ENCODE peak calls at places on chromosomes 7 and 10, in four cellular contexts. N, Y, M and J are unnamed samples.

GRCh38 chr10:60778978-60779668 is 845 bp downstream of the CDK1 start:
- DNase-seq in N (no peak), Y (no peak), M (no peak), J (no peak)

GRCh38 chr10:75236178-75236825 is 545 bp upstream of the COMTD1 start:
- DNase-seq in N (no peak), Y (no peak), M (no peak), J (no peak)

GRCh38 chr7:117283779-117284178 is 39.1 kb downstream of the WNT2 start:
- DNase-seq in N (no peak), Y (no peak), M (no peak), J (no peak)

GRCh38 chr10:84540617-84541288 is 212.4 kb downstream of the CCSER2 start:
- DNase-seq in N (peak; percentile 47), Y (no peak), M (no peak), J (peak; percentile 85)

GRCh38 chr10:69860290-69860689 is 58.6 kb downstream of the COL13A1 start:
- DNase-seq in N (no peak), Y (no peak), M (no peak), J (no peak)

GRCh38 chr7:21869785-21870402 is 75.8 kb downstream of the CDCA7L start:
- DNase-seq in N (no peak), Y (no peak), M (no peak), J (peak; percentile 7)

GRCh38 chr7:1361016-1361755 is 98.1 kb downstream of the MICALL2 start:
- DNase-seq in N (no peak), Y (peak; percentile 44), M (no peak), J (no peak)

GRCh38 chr7:98674461-98674860 is 57.4 kb downstream of the NPTX2 start:
- DNase-seq in N (no peak), Y (no peak), M (no peak), J (no peak)

GRCh38 chr7:126727930-126728331 is 524.8 kb downstream of the GRM8 start:
- DNase-seq in N (no peak), Y (no peak), M (no peak), J (peak; percentile 23)

GRCh38 chr7:18940577-18941134 is 176.8 kb downstream of the TWIST1 start:
- DNase-seq in N (no peak), Y (no peak), M (no peak), J (no peak)

GRCh38 chr10:48750991-48751390 is 66.3 kb downstream of the WDFY4 start:
- DNase-seq in N (no peak), Y (no peak), M (no peak), J (no peak)

GRCh38 chr7:65798111-65799075 is 74.5 kb upstream of the VKORC1L1 start:
- DNase-seq in N (no peak), Y (no peak), M (peak; percentile 67), J (no peak)

GRCh38 chr10:11824376-11824775 is 1.2 kb downstream of the PROSER2 start:
- DNase-seq in N (peak; percentile 36), Y (no peak), M (no peak), J (no peak)

GRCh38 chr10:115093286-115093775 is at the start of gene ATRNL1:
- DNase-seq in N (no peak), Y (peak; percentile 93), M (no peak), J (no peak)

GRCh38 chr7:139043823-139044812 is 8.3 kb upstream of the ZC3HAV1L start:
- DNase-seq in N (peak; percentile 16), Y (no peak), M (no peak), J (peak; percentile 88)

GRCh38 chr10:128275405-128275804 is 149.2 kb upstream of the MKI67 start:
- DNase-seq in N (no peak), Y (no peak), M (no peak), J (no peak)

GRCh38 chr10:50417906-50418697 is 166.8 kb upstream of the ASAH2 start:
- DNase-seq in N (peak; percentile 31), Y (peak; percentile 76), M (peak; percentile 63), J (peak; percentile 78)

GRCh38 chr7:149854611-149855367 is 16.6 kb downstream of the ZNF862 start:
- DNase-seq in N (peak; percentile 53), Y (peak; percentile 81), M (no peak), J (peak; percentile 53)

GRCh38 chr7:83546586-83546985 is 102.4 kb downstream of the SEMA3E start:
- DNase-seq in N (no peak), Y (no peak), M (no peak), J (no peak)

GRCh38 chr7:37067961-37068536 is 343.8 kb upstream of the AOAH start:
- DNase-seq in N (no peak), Y (no peak), M (peak; percentile 13), J (no peak)

GRCh38 chr10:43461950-43462349 is 25.0 kb downstream of the ZNF487 start:
- DNase-seq in N (peak; percentile 84), Y (peak; percentile 71), M (no peak), J (peak; percentile 91)

GRCh38 chr7:137084607-137085380 is 216.3 kb downstream of the CHRM2 start:
- DNase-seq in N (no peak), Y (no peak), M (no peak), J (no peak)

GRCh38 chr10:102119417-102120141 is 589 bp downstream of the LDB1 start:
- DNase-seq in N (no peak), Y (peak; percentile 84), M (no peak), J (peak; percentile 80)

GRCh38 chr7:22666732-22667131 is 60.3 kb upstream of the IL6 start:
- DNase-seq in N (no peak), Y (no peak), M (no peak), J (peak; percentile 75)

GRCh38 chr10:96023168-96023567 is 20.2 kb upstream of the CCNJ start:
- DNase-seq in N (no peak), Y (no peak), M (no peak), J (no peak)

GRCh38 chr7:157685430-157686284 is 348.9 kb downstream of the DNAJB6 start:
- DNase-seq in N (no peak), Y (peak; percentile 44), M (no peak), J (no peak)

GRCh38 chr10:43417950-43418768 is 9.2 kb upstream of the HNRNPF start:
- DNase-seq in N (peak; percentile 92), Y (no peak), M (peak; percentile 78), J (peak; percentile 98)

GRCh38 chr10:127228195-127228785 is 31.9 kb upstream of the INSYN2A start:
- DNase-seq in N (peak; percentile 23), Y (no peak), M (no peak), J (no peak)

GRCh38 chr7:94298943-94299342 is 95.8 kb upstream of the COL1A2 start:
- DNase-seq in N (no peak), Y (no peak), M (no peak), J (no peak)

GRCh38 chr7:115864082-115864481 is 166.5 kb downstream of the TFEC start:
- DNase-seq in N (no peak), Y (no peak), M (no peak), J (no peak)

GRCh38 chr10:75450654-75451419 is 19.4 kb downstream of the LRMDA start:
- DNase-seq in N (no peak), Y (no peak), M (no peak), J (no peak)

GRCh38 chr7:149196151-149196704 is 882 bp downstream of the ZNF282 start:
- DNase-seq in N (no peak), Y (peak; percentile 65), M (no peak), J (peak; percentile 40)

DNA sequence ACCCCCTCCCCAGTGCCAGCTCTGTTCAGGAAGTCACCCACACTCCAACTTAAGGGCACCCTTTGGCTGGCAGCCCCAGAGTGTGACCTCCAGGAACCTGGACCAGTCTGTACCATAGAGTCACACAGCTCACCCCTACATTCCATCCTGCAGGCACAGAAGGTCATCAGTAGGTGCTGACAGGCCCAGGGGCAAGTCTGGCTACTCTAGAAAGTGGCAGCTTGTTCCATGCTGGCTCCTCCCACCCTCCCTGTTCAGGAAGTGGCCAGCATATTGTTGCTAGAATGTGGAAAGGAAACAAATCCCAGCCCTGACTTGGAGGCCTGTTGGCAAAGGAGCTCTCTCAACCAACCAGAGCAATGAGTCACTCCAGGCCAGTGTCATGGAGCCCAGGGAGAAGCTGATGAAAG is 3.2 kb upstream of the NCOA4 start:
- DNase-seq in N (peak; percentile 86), Y (no peak), M (no peak), J (no peak)
- TF ChIP-seq FOXM1 in N (no peak), Y (no peak), M (no peak), J (no peak)

DNA sequence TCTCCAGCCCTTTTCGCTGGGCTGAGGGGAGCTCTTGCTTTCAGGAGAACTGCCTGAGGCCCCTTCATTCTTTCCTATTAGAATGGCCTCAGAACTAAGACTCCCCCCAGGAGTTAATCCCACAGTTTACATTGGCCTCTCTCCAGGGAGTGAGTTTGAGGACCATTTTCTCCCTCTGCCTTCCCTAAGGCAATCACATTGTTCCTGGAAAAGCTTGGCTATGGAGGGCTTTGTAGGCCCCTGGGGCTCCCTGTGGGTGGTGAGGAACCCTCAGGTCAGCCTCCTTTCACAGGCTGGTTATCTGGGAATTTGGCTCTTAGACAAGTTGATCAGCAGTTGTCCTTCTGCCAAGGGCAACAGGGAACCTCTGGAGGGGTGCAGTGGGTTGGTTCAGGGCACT is 343.7 kb downstream of the RPS24 start:
- DNase-seq in N (no peak), Y (no peak), M (no peak), J (no peak)
- TF ChIP-seq USF2 in N (no peak), Y (no peak), M (no peak), J (no peak)

DNA sequence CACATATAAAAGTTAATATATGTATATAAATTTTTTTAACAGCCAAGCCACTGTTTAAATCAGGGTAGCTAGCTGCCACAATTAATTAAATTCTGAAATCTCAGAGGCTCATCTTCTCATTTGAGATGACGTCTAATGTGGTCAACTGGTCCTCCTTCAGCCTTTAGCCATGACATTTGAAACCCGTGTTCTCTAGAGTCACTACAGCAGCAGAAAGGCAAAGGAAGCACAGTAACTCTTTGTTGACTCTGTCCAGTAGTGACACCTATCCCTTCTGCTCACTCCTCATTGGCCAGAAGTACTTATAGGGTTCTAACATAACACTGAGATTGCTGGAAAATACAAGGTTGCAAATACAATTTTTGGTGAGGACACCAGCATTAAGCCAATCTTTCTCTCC is 555.5 kb downstream of the ETV1 start:
- DNase-seq in N (no peak), Y (no peak), M (no peak), J (no peak)
- TF ChIP-seq FOXM1 in N (no peak), Y (no peak), M (no peak), J (no peak)

GRCh38 chr10:47255866-47256265 is 44.1 kb upstream of the GDF10 start:
- DNase-seq in N (no peak), Y (no peak), M (no peak), J (no peak)
- TF ChIP-seq USF2 in N (no peak), Y (no peak), M (no peak), J (no peak)

DNA sequence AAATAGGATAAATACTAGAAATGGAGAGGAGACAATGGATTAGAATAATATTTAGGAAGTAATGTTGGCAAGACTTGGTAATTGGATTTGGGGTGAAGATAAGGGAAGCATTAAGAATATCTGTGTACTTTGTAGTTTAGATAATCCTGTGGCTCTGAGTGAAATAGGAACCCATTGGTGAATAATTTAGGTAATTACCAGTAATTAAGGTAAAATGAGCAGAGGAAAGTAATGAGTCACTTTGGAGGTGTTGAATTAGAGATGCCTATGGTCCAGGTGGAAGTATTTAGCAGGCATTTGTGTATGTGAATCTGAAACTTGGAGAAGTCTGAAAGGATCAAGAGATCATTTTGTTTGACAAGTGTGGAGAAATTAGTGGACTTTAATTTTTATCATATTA is 5.7 kb downstream of the C1GALT1 start:
- DNase-seq in N (no peak), Y (no peak), M (no peak), J (no peak)
- TF ChIP-seq FOXM1 in N (no peak), Y (no peak), M (no peak), J (no peak)

GRCh38 chr7:134298902-134299683 is 17.6 kb downstream of the SLC35B4 start:
- DNase-seq in N (no peak), Y (peak; percentile 31), M (no peak), J (no peak)
- TF ChIP-seq USF2 in N (no peak), Y (no peak), M (no peak), J (no peak)